ENCODE peak calls at places on chromosomes 2 and 18, in four cellular contexts. N is HCT116, M is K562, Y is HepG2. X is an unnamed sample.

GRCh38 chr18:69399253-69399652 is 1.4 kb upstream of the DOK6 start:
- DNase-seq in M (no peak), Y (no peak), N (no peak), X (no peak)

GRCh38 chr2:176405477-176405876 is 136.2 kb downstream of the MTX2 start:
- DNase-seq in M (no peak), Y (no peak), N (no peak), X (no peak)

GRCh38 chr2:188668017-188668663 is 306.0 kb upstream of the COL3A1 start:
- DNase-seq in Y (no peak), M (no peak), N (peak; percentile 13), X (no peak)

GRCh38 chr2:127651381-127651809 is 5.4 kb downstream of the GPR17 start:
- DNase-seq in M (no peak), Y (no peak), N (no peak), X (no peak)

GRCh38 chr18:49020621-49021021 is 69.9 kb upstream of the SMAD7 start:
- DNase-seq in N (no peak), Y (no peak), M (no peak), X (peak; percentile 43)

GRCh38 chr2:177763532-177764265 is 308.9 kb downstream of the PDE11A start:
- DNase-seq in N (peak; percentile 72), M (peak; percentile 83), Y (peak; percentile 70), X (peak; percentile 31)

GRCh38 chr2:29281086-29281485 is 165.9 kb downstream of the CLIP4 start:
- DNase-seq in Y (no peak), N (no peak), M (no peak), X (no peak)

GRCh38 chr2:1736045-1736444 is 8.3 kb downstream of the PXDN start:
- DNase-seq in Y (no peak), M (no peak), N (no peak), X (no peak)

GRCh38 chr2:29166237-29166630 is 51.0 kb downstream of the CLIP4 start:
- DNase-seq in M (no peak), Y (no peak), N (no peak), X (no peak)

GRCh38 chr18:11994346-11994707 is 13.0 kb downstream of the IMPA2 start:
- DNase-seq in Y (peak; percentile 83), N (no peak), M (no peak), X (no peak)

GRCh38 chr18:78728301-78729098 is 251.1 kb upstream of the SALL3 start:
- DNase-seq in Y (no peak), M (no peak), N (no peak), X (no peak)

GRCh38 chr2:229884775-229885699 is 36.8 kb downstream of the TRIP12 start:
- DNase-seq in M (no peak), N (no peak), Y (no peak), X (no peak)

GRCh38 chr2:98460573-98461560 is 16.2 kb downstream of the INPP4A start:
- DNase-seq in M (no peak), Y (no peak), N (no peak), X (no peak)

GRCh38 chr2:233061007-233061590 is 957 bp downstream of the INPP5D start:
- DNase-seq in Y (no peak), M (no peak), N (no peak), X (no peak)

GRCh38 chr2:105969552-105969951 is 224.5 kb downstream of the UXS1 start:
- DNase-seq in M (no peak), N (peak; percentile 27), Y (peak; percentile 14), X (peak; percentile 50)

GRCh38 chr2:172927381-172928357 is 148.0 kb upstream of the MAP3K20 start:
- DNase-seq in Y (no peak), M (no peak), N (no peak), X (no peak)

GRCh38 chr2:223598994-223599645 is 3.0 kb downstream of the SCG2 start:
- DNase-seq in Y (no peak), M (no peak), N (no peak), X (no peak)

GRCh38 chr2:70927641-70928040 is 8.1 kb upstream of the ATP6V1B1 start:
- DNase-seq in Y (no peak), M (no peak), N (no peak), X (no peak)

GRCh38 chr2:120641366-120641771 is 94.3 kb upstream of the GLI2 start:
- DNase-seq in M (no peak), N (no peak), Y (no peak), X (no peak)

GRCh38 chr18:2985628-2986027 is 27.3 kb downstream of the LPIN2 start:
- DNase-seq in M (peak; percentile 57), Y (peak; percentile 50), N (peak; percentile 18), X (no peak)

GRCh38 chr2:114286438-114286837 is 156.0 kb upstream of the DPP10 start:
- DNase-seq in N (no peak), Y (no peak), M (no peak), X (no peak)

GRCh38 chr2:161418715-161419337 is 2.7 kb downstream of the TBR1 start:
- DNase-seq in Y (no peak), M (no peak), N (no peak), X (peak; percentile 78)

GRCh38 chr2:144198116-144198515 is 321.8 kb downstream of the ZEB2 start:
- DNase-seq in N (peak; percentile 4), M (no peak), Y (peak; percentile 61), X (no peak)

GRCh38 chr2:197675246-197675645 is at the start of gene RFTN2:
- DNase-seq in Y (no peak), M (no peak), N (no peak), X (no peak)

GRCh38 chr2:111897924-111898702 is at the start of gene MERTK:
- DNase-seq in N (peak; percentile 72), Y (peak; percentile 89), M (peak; percentile 85), X (peak; percentile 90)

GRCh38 chr2:2570360-2570759 is 239.3 kb upstream of the MYT1L start:
- DNase-seq in Y (no peak), M (no peak), N (no peak), X (peak; percentile 20)

DNA sequence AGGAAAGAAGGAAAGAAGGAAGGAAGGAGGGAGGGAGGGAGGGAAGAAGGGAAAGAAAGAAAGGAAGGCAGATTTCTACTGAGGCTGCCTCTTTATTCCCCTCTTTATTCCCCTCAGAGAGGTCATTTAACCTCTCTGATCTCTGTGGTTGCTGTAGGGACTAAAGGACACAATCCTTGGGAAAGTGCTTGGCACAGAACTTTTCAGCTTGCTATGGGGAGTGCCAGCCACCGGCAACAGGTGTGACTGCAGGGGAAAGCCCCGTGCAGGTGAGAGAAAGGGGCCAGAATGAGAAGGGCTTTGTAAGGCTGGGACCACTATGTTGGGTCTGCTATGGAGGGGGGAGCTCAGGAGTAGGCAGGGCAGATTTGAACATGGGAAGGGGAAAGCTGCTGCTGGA is 27.7 kb upstream of the STEAP3 start:
- DNase-seq in M (no peak), Y (no peak), N (no peak), X (no peak)
- H3K4me2 ChIP-seq in M (no peak overlapping the region), Y (no peak overlapping the region), N (no peak overlapping the region), X (peak overlapping the region; percentile 57)

GRCh38 chr18:77123313-77124231 is 9.0 kb downstream of the MBP start:
- DNase-seq in Y (no peak), N (no peak), M (no peak), X (no peak)

GRCh38 chr18:77129150-77129551 is 3.4 kb downstream of the MBP start:
- DNase-seq in N (no peak), M (no peak), Y (no peak), X (no peak)

GRCh38 chr18:77127769-77128671 is 4.6 kb downstream of the MBP start:
- DNase-seq in M (no peak), Y (no peak), N (no peak), X (no peak)

GRCh38 chr18:77119851-77120491 is 12.6 kb downstream of the MBP start:
- DNase-seq in N (no peak), Y (no peak), M (no peak), X (no peak)

GRCh38 chr18:77124452-77124922 is 8.1 kb downstream of the MBP start:
- DNase-seq in N (no peak), Y (no peak), M (no peak), X (no peak)
- TF ChIP-seq FOSL1 in N (no peak), Y (no peak), M (no peak), X (no peak)

DNA sequence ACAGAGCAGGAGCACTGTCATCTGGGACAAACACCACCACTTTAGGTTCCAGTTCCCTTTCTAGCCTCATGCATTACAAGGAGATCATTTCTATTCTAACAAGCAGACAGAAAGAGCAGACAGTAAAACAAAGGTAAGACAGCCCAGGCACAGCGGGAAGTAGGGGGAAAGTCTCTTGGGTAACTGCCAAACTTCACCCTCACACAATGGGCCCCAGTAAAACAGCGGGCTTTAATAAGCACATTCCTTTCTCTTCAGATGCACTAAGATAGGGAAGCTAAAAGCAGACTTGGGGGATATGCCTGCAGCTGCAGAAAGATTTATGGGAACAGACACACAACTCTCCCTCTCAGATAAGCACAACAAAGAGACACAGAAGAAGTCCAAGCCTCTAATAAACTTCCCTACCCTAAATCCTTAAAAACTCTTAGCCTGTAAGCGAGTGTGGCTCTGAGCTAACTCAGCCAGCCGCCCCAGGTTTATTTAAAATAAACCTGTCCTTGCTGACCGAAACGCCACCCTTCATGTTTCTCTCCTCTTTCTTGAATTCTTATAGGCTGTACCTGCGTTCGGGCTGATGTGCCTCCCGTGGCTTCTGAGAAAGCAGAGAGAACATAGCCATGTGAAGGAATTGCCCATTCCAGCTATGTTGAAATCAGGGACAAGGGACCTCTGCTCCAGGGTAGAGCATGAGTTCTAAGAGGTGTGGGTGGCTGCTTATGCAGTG is 726.8 kb upstream of the DDX18 start:
- DNase-seq in Y (no peak), N (no peak), M (no peak), X (peak; percentile 54)
- H3K4me2 ChIP-seq in Y (no peak overlapping the region), N (no peak overlapping the region), M (no peak overlapping the region), X (peak overlapping the region; percentile 56)

GRCh38 chr2:207143474-207144190 is 22.1 kb downstream of the KLF7 start:
- DNase-seq in N (no peak), Y (no peak), M (no peak), X (no peak)
- TF ChIP-seq FOSL1 in N (no peak), Y (no peak), M (no peak), X (no peak)

DNA sequence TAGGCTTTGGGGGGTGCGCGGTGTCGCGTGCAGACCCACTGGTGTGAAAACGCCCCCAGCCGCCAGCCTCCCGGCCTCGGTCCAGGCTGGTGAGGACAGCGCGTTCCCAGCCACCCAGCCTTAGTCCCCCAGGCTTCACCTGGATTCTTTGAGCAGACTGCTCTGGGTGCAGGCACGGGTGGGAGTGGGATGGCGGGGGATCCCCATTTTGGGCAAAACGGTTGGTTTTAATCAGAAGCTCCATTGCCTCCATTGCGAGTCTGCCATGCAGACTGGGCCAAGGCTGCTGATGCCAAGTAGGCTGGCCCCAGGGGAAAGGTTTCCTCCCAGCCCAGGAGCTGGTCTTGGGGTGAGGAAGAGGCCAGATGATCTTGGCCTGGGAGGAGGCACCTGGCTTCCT is 445 bp downstream of the MLPH start:
- DNase-seq in Y (no peak), M (no peak), N (no peak), X (no peak)
- H3K4me2 ChIP-seq in Y (no peak overlapping the region), M (no peak overlapping the region), N (peak overlapping the region; percentile 90), X (peak overlapping the region; percentile 85)

X was measured in H1.